ENCODE peak calls at places on chromosome 4, in four cellular contexts. O, C, E and S are unnamed samples. For H3K4me1 and H3K27me3, the result is how much of the 10 kb centered on the place peaks cover.

GRCh38 chr4:26803462-26803861 is 57.2 kb upstream of the STIM2 start:
- DNase-seq in O (no peak), C (no peak), E (peak), S (no peak)

GRCh38 chr4:85039526-85039925 is 73.0 kb upstream of the WDFY3 start:
- DNase-seq in O (no peak), C (no peak), E (no peak), S (no peak)

GRCh38 chr4:126986828-126987227 is 645.9 kb upstream of the INTU start:
- DNase-seq in O (no peak), C (no peak), E (no peak), S (no peak)

GRCh38 chr4:174631901-174632758 is 109.8 kb upstream of the HPGD start:
- DNase-seq in O (no peak), C (no peak), E (peak), S (no peak)

GRCh38 chr4:40183615-40184411 is 13.0 kb upstream of the RHOH start:
- DNase-seq in O (no peak), C (no peak), E (no peak), S (no peak)

GRCh38 chr4:111847256-111848108 is 297.8 kb upstream of the FAM241A start:
- DNase-seq in O (no peak), C (no peak), E (peak), S (no peak)

GRCh38 chr4:72397314-72397713 is 171.7 kb downstream of the ADAMTS3 start:
- DNase-seq in O (no peak), C (no peak), E (no peak), S (peak)

GRCh38 chr4:124564121-124564520 is 148.4 kb downstream of the ANKRD50 start:
- DNase-seq in O (no peak), C (no peak), E (no peak), S (no peak)

GRCh38 chr4:82797048-82797590 is 1.5 kb downstream of the SCD5 start:
- DNase-seq in O (peak), C (no peak), E (peak), S (peak)

GRCh38 chr4:150329338-150329737 is 251.1 kb downstream of the DCLK2 start:
- DNase-seq in O (no peak), C (no peak), E (no peak), S (no peak)

GRCh38 chr4:3460926-3461325 is 2.2 kb upstream of the DOK7 start:
- DNase-seq in O (no peak), C (no peak), E (no peak), S (no peak)

GRCh38 chr4:71188197-71188625 is 150.6 kb upstream of the SLC4A4 start:
- DNase-seq in O (no peak), C (no peak), E (peak), S (no peak)

GRCh38 chr4:181860157-181860556 is 383.0 kb upstream of the TENM3 start:
- DNase-seq in O (no peak), C (no peak), E (no peak), S (no peak)

GRCh38 chr4:173403051-173403450 is 4.1 kb upstream of the SCRG1 start:
- DNase-seq in O (no peak), C (no peak), E (no peak), S (no peak)

GRCh38 chr4:176340871-176341685 is 21.3 kb downstream of the SPCS3 start:
- DNase-seq in O (no peak), C (no peak), E (peak), S (no peak)

GRCh38 chr4:128031756-128032384 is 29.2 kb upstream of the LARP1B start:
- DNase-seq in O (no peak), C (no peak), E (no peak), S (no peak)

GRCh38 chr4:6692806-6693205 is 872 bp upstream of the S100P start:
- DNase-seq in O (no peak), C (no peak), E (no peak), S (no peak)

GRCh38 chr4:147590249-147590920 is 26.8 kb upstream of the TMEM184C start:
- DNase-seq in O (peak), C (peak), E (peak), S (peak)

GRCh38 chr4:146029147-146029546 is 90.5 kb upstream of the ZNF827 start:
- DNase-seq in O (no peak), C (no peak), E (no peak), S (no peak)
- H3K4me1 ChIP-seq in O (under half), C (under half), E (under half), S (under half)

DNA sequence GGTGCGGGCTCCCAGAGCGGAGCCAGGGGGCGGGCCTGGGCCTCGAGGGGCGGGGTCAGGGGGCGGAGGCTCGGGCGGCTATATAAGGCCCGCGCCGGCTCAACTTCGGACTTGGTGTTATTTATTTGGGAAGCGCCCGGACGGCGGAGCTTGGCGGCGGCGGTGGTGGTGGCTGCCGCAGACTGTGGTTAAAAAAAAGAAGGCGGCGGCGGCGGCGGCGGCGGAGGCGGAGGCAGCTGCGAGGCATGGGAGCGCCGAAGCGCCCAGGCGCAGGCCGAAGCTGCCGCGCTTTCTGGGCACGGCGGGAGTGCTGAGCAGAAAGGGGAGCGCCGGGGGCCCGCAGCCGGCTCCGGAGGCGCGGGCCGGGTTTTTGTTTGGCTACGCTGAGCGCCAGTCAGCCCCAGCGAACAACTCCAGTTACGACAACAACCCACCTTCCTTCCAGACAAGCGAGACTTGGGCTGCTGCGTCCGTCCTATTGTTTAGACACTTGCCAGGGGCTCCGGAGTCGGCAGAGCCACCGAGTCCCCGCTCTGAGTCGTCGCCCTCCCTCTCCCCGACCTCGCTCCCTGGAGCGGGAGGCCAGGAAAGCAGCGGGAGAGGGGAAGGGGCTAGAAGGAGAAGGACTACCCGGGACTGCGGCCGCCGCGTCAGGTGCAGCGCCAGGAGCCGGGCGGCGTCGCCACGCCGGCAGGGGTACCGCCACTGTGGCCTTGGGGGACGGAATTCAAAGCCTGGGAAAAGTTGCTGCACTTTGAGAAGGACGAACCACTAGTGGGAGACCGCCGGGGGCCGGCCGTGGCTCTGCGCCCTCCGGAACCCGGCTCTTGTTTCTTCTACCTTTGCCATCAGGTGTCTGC is at the start of gene SLIT2:
- DNase-seq in O (peak), C (peak), E (peak), S (peak)
- H3K27me3 ChIP-seq in O (under half), C (under half), E (half or more), S (under half)

DNA sequence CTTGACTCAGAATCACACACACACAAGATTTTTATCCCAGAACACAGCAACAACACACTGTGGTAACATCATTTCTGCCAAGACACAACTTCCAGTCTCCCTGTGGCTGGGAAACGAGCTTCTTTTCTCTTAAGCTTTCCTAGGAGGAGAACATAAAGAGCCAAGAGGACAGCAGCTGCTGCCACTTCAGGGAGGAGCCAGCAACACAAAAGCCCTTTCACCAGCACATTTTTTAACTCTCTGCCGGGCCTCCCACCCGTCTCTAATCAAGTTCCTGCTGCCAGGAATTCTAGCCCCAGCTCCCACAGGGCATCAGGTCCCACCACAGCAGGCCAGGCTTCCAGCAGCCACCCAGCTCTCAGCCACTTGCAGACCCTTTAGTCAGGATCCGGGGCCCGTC is 22.4 kb downstream of the FAT1 start:
- DNase-seq in O (peak), C (no peak), E (peak), S (peak)
- H3K4me3 ChIP-seq in O (no peak), C (no peak), E (peak), S (no peak)

GRCh38 chr4:1362046-1362445 is 15.0 kb downstream of the UVSSA start:
- DNase-seq in O (no peak), C (no peak), E (no peak), S (peak)
- H3K4me1 ChIP-seq in O (under half), C (under half), E (under half), S (under half)

GRCh38 chr4:957581-958313 is 15.6 kb downstream of the DGKQ start:
- DNase-seq in O (peak), C (peak), E (no peak), S (peak)
- H3K27me3 ChIP-seq in O (under half), C (under half), E (under half), S (under half)